ENCODE peak calls at places on chromosomes 6 and 20, in nine cellular contexts. Q is T-helper 17 cell; C is skeletal muscle cell; A is stimulated activated CD8-positive, alpha-beta memory T cell treated with anti-CD3 and anti-CD28 coated beads, Interleukin-15, amount 100 ng/mL, for 24 hours; H is LHCN-M2; W is endothelial cell; B is kidney glomerular epithelial cell; L is MCF 10A; N is HEK293T. J is an unnamed sample.

GRCh38 chr6:106927531-106928398 is 46.8 kb downstream of the CD24 start:
- DNase-seq in Q (no peak), C (no peak), A (no peak), H (peak; percentile 32), W (peak; percentile 76), B (peak; percentile 49), L (peak; percentile 71), N (peak; percentile 56), J (no peak)

GRCh38 chr6:20744911-20745557 is 210.8 kb downstream of the CDKAL1 start:
- DNase-seq in Q (no peak), C (no peak), A (no peak), H (no peak), W (no peak), B (no peak), L (no peak), N (no peak), J (no peak)

GRCh38 chr6:94953867-94954631 is 623.3 kb upstream of the MANEA start:
- DNase-seq in Q (no peak), C (no peak), A (no peak), H (no peak), W (no peak), B (no peak), L (no peak), N (no peak), J (no peak)

GRCh38 chr6:43428112-43428570 is 800 bp downstream of the ABCC10 start:
- DNase-seq in Q (no peak), C (no peak), A (no peak), H (no peak), W (no peak), B (no peak), L (no peak), N (no peak), J (no peak)

GRCh38 chr6:130995783-130996447 is 67.1 kb downstream of the EPB41L2 start:
- DNase-seq in Q (no peak), C (no peak), A (no peak), H (no peak), W (no peak), B (no peak), L (no peak), N (no peak), J (no peak)

GRCh38 chr20:18428490-18429173 is 38.2 kb downstream of the DZANK1 start:
- DNase-seq in Q (no peak), C (peak; percentile 51), A (no peak), H (peak; percentile 34), W (no peak), B (peak; percentile 15), L (peak; percentile 80), N (peak; percentile 13), J (no peak)

GRCh38 chr6:12356983-12357972 is 67.1 kb downstream of the EDN1 start:
- DNase-seq in Q (no peak), C (no peak), A (no peak), H (no peak), W (no peak), B (no peak), L (peak; percentile 36), N (no peak), J (no peak)

GRCh38 chr20:61482425-61482887 is 230.4 kb downstream of the CDH4 start:
- DNase-seq in Q (no peak), C (no peak), A (no peak), H (no peak), W (no peak), B (no peak), L (no peak), N (no peak), J (no peak)

GRCh38 chr6:68778356-68779020 is 143.4 kb downstream of the ADGRB3 start:
- DNase-seq in Q (no peak), C (peak; percentile 55), A (no peak), H (peak; percentile 22), W (peak; percentile 41), B (peak; percentile 27), L (peak; percentile 53), N (peak; percentile 45), J (no peak)

GRCh38 chr6:142474446-142475289 is 172.9 kb downstream of the ADGRG6 start:
- DNase-seq in Q (no peak), C (peak; percentile 19), A (no peak), H (peak; percentile 66), W (peak; percentile 78), B (peak; percentile 81), L (peak; percentile 72), N (peak; percentile 71), J (peak; percentile 52)

GRCh38 chr6:131316654-131317053 is 181.4 kb downstream of the AKAP7 start:
- DNase-seq in Q (no peak), C (no peak), A (no peak), H (no peak), W (no peak), B (no peak), L (no peak), N (no peak), J (no peak)

J was measured in RCC 7860.